ENCODE peak calls at places on chromosomes 7 and 10, in eight cellular contexts. U is IMR-90, B is T-helper 1 cell, Y is kidney tubule cell, E is SHP77, Z is aorta, G is left ventricle myocardium inferior, F is GM10248. T is an unnamed sample.

GRCh38 chr7:95525503-95525902 is 39.8 kb downstream of the ASB4 start:
- DNase-seq in U (no peak), B (no peak), Y (no peak), E (no peak), Z (no peak), G (no peak), F (no peak), T (no peak)

GRCh38 chr10:36942616-36943015 is 182.8 kb upstream of the ANKRD30A start:
- DNase-seq in U (no peak), B (no peak), Y (no peak), E (no peak), Z (no peak), G (no peak), F (no peak), T (no peak)

GRCh38 chr7:18174996-18175395 is 147.3 kb upstream of the PRPS1L1 start:
- DNase-seq in U (no peak), B (no peak), Y (no peak), E (no peak), Z (no peak), G (no peak), F (no peak), T (no peak)

GRCh38 chr7:21365866-21366624 is 61.8 kb upstream of the SP4 start:
- DNase-seq in U (peak), B (no peak), Y (no peak), E (peak), Z (no peak), G (no peak), F (no peak), T (no peak)

GRCh38 chr10:59536151-59536550 is 173.5 kb downstream of the SLC16A9 start:
- DNase-seq in U (peak), B (no peak), Y (peak), E (peak), Z (no peak), G (no peak), F (no peak), T (no peak)

GRCh38 chr10:78451592-78451991 is 417.9 kb downstream of the RPS24 start:
- DNase-seq in U (peak), B (no peak), Y (no peak), E (no peak), Z (peak), G (no peak), F (no peak), T (no peak)

GRCh38 chr7:140841316-140841715 is 83.4 kb downstream of the BRAF start:
- DNase-seq in U (peak), B (no peak), Y (no peak), E (no peak), Z (no peak), G (no peak), F (no peak), T (no peak)

GRCh38 chr10:31816318-31816717 is 112.3 kb downstream of the ARHGAP12 start:
- DNase-seq in U (peak), B (no peak), Y (no peak), E (no peak), Z (no peak), G (no peak), F (no peak), T (no peak)

GRCh38 chr10:113187066-113187777 is 237.2 kb downstream of the TCF7L2 start:
- DNase-seq in U (no peak), B (no peak), Y (peak), E (no peak), Z (peak), G (peak), F (no peak), T (no peak)

GRCh38 chr7:25093268-25093802 is 31.7 kb downstream of the CYCS start:
- DNase-seq in U (peak), B (peak), Y (peak), E (peak), Z (peak), G (peak), F (peak), T (peak)

GRCh38 chr10:119575506-119575905 is 21.3 kb downstream of the TIAL1 start:
- DNase-seq in U (peak), B (peak), Y (no peak), E (no peak), Z (no peak), G (no peak), F (no peak), T (no peak)

GRCh38 chr10:16886032-16886431 is 68.8 kb upstream of the RSU1 start:
- DNase-seq in U (no peak), B (no peak), Y (no peak), E (no peak), Z (no peak), G (no peak), F (no peak), T (no peak)

GRCh38 chr10:101993836-101994235 is 62.1 kb downstream of the ARMH3 start:
- DNase-seq in U (no peak), B (no peak), Y (no peak), E (no peak), Z (no peak), G (no peak), F (no peak), T (no peak)

GRCh38 chr10:20962165-20962564 is 65.1 kb upstream of the NEBL start:
- DNase-seq in U (no peak), B (no peak), Y (no peak), E (no peak), Z (no peak), G (no peak), F (no peak), T (no peak)

T was measured in activated T-helper 9 cell treated with anti-CD3 and anti-CD28 coated beads, Interleukin-2, amount 50 U/mL, for 16 hours.